ENCODE peak calls at places on chromosomes 2 and 18, in nine cellular contexts. Q is endothelial cell of umbilical vein, S is H1, E is K562, O is H9, Y is PC-3, R is SK-N-SH, K is fibroblast of lung, G is mammary epithelial cell. A is an unnamed sample.

GRCh38 chr18:44897445-44898215 is 216.9 kb downstream of the SETBP1 start:
- DNase-seq in Q (no peak), R (no peak), E (no peak), Y (no peak), G (no peak), S (no peak), O (no peak), K (no peak), A (no peak)

GRCh38 chr2:82827426-82827825 is 1631.7 kb downstream of the SUCLG1 start:
- DNase-seq in R (no peak), Y (no peak), Q (no peak), K (no peak), S (no peak), E (no peak), O (no peak), G (no peak), A (no peak)

GRCh38 chr18:598053-598665 is 1.4 kb downstream of the CLUL1 start:
- DNase-seq in O (no peak), S (no peak), Q (no peak), G (no peak), K (no peak), R (no peak), E (no peak), Y (no peak), A (no peak)

GRCh38 chr2:239118264-239118663 is 270.4 kb downstream of the TWIST2 start:
- DNase-seq in Y (no peak), S (no peak), E (no peak), K (no peak), O (no peak), R (no peak), Q (no peak), G (no peak), A (no peak)

GRCh38 chr2:180175736-180176135 is 168.6 kb upstream of the CWC22 start:
- DNase-seq in K (no peak), E (no peak), R (no peak), S (no peak), O (no peak), Y (no peak), Q (no peak), G (no peak), A (no peak)

GRCh38 chr2:237542001-237542704 is 24.2 kb upstream of the PRLH start:
- DNase-seq in G (no peak), S (no peak), Q (no peak), E (no peak), R (no peak), Y (no peak), K (no peak), O (no peak), A (no peak)

GRCh38 chr2:202545523-202545922 is 89.2 kb upstream of the FAM117B start:
- DNase-seq in R (no peak), K (no peak), S (no peak), E (no peak), Y (no peak), G (no peak), Q (no peak), O (no peak), A (no peak)

GRCh38 chr2:217942731-217943335 is 60.0 kb downstream of the TNS1 start:
- DNase-seq in Y (no peak), Q (no peak), E (no peak), R (no peak), O (no peak), K (no peak), G (no peak), S (no peak), A (no peak)

GRCh38 chr18:8426401-8426800 is 182.8 kb upstream of the RAB12 start:
- DNase-seq in O (peak; percentile 79), K (no peak), E (peak; percentile 56), R (no peak), S (no peak), Y (no peak), G (no peak), Q (no peak), A (peak; percentile 91)

GRCh38 chr2:61179701-61180639 is 18.0 kb downstream of the C2orf74 start:
- DNase-seq in R (peak; percentile 42), O (no peak), E (no peak), K (peak; percentile 87), S (no peak), Q (peak; percentile 51), G (peak; percentile 30), Y (peak; percentile 47), A (no peak)

GRCh38 chr2:14494759-14495158 is 137.8 kb upstream of the LRATD1 start:
- DNase-seq in S (no peak), R (no peak), Y (no peak), O (no peak), K (no peak), G (no peak), E (no peak), Q (no peak), A (no peak)

DNA sequence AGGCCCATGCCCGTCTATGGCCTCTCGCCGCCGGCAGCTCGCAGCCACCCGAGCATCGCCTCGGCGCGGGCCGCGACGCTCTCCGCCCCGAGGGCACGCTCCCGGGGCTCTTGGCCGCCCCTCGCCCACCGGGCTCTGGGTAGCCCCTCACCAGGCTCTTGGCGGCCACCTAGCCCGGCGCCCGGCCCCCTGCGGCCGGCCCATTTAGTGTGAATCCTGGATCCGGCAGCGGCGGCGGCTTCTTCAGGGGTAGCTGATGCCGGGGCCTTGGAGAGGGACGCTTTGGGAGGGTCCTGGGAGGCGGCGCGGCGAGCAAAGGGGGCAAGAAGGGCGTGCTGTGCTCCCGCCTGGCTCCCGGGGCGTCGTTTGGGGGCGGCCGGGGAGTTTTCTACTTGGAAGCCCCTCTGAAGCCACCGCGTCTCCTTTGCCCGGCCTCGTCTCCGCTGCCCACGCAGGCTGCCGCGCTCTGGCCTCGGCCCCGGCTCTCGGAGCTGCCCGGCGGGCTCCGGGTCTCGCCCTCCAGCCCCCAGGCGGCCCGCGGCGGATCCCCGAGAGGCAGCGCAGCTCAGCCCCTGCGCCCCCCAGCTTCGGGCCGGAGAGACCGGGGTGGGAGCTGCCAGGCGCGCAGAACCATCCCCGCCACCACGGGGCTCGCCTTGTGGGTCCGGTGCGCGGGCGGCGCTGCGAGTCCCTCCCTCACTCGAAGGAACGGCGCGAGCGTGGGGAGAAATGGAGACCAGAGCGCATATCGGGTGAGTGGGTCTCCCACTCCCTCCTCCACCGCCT is 521 bp downstream of the PIEZO2 start:
- DNase-seq in R (no peak), O (peak; percentile 36), G (no peak), K (no peak), E (no peak), S (no peak), Q (no peak), Y (no peak), A (peak; percentile 77)
- H3K9ac ChIP-seq in R (no peak overlapping the region), O (no peak overlapping the region), G (no peak overlapping the region), K (no peak overlapping the region), E (no peak overlapping the region), S (peak overlapping the region; percentile 27), Q (no peak overlapping the region), Y (no peak overlapping the region), A (no peak overlapping the region)

GRCh38 chr2:43977677-43978076 is 18.1 kb downstream of the LRPPRC start:
- DNase-seq in Y (no peak), S (no peak), R (no peak), Q (no peak), K (no peak), E (no peak), O (no peak), G (no peak), A (no peak)
- H3K27ac ChIP-seq in Y (no peak overlapping the region), S (no peak overlapping the region), R (no peak overlapping the region), Q (no peak overlapping the region), K (no peak overlapping the region), E (no peak overlapping the region), O (no peak overlapping the region), G (no peak overlapping the region), A (no peak overlapping the region)

DNA sequence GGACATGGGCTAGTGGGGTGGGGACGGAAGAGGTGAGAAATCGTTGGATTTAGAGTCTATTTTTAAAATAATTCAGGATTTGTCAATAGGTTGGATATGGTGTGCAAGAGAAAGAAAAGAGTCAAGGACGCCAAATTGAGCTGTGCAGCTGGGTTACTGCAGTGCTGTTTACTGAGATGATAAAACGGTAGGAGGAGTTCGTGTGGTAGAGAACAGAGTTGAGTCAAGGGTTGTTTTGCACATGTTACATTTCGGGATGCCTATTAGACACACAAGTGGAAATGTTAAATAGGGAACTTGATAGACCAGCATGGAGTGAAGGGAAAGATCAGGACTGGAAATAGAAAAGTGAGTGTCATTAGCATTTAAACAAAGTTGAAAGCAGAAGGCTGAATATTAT is 30.5 kb downstream of the GPR75 start:
- DNase-seq in S (no peak), K (no peak), O (no peak), R (no peak), Q (no peak), E (no peak), G (no peak), Y (no peak), A (no peak)
- TF ChIP-seq CTCF in S (no peak), K (no peak), O (no peak), R (no peak), Q (no peak), E (no peak), G (no peak), Y (no peak), A (no peak)

GRCh38 chr18:63316612-63317555 is 2.7 kb downstream of the BCL2 start:
- DNase-seq in R (no peak), K (no peak), Y (peak; percentile 57), S (no peak), O (no peak), Q (no peak), E (no peak), G (no peak), A (no peak)

GRCh38 chr18:63314062-63314790 is 5.3 kb downstream of the BCL2 start:
- DNase-seq in Q (no peak), R (no peak), O (no peak), K (no peak), E (no peak), G (no peak), Y (no peak), S (no peak), A (no peak)

GRCh38 chr18:63314991-63315662 is 4.4 kb downstream of the BCL2 start:
- DNase-seq in S (no peak), Q (no peak), G (no peak), E (no peak), K (no peak), Y (no peak), R (no peak), O (no peak), A (no peak)

GRCh38 chr18:63317556-63317946 is 2.0 kb downstream of the BCL2 start:
- DNase-seq in Y (no peak), R (no peak), Q (no peak), O (no peak), S (no peak), E (no peak), K (no peak), G (no peak), A (no peak)

DNA sequence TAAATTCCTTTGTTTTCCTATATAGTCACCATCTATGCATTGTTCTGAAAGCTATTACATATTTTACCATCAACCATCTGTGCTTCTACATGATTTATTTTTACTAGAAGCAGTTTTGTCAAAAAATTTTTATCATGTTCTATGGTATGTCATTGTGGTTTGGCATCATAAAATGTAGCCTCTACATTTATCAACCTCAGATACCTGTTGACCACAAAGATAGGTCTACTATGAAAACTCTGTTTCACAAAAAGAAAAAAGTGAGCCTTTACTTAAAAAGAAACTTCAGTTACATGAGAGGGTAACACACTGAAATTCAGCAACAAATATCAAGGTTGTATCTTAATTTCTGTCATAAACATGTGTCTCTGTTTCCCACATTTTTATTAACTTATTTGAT is 3.7 kb downstream of the BCL2 start:
- DNase-seq in R (no peak), S (no peak), Y (peak; percentile 44), Q (no peak), E (no peak), K (no peak), G (no peak), O (no peak), A (no peak)
- H3K9ac ChIP-seq in R (no peak overlapping the region), S (no peak overlapping the region), Y (no peak overlapping the region), Q (no peak overlapping the region), E (no peak overlapping the region), K (no peak overlapping the region), G (no peak overlapping the region), O (no peak overlapping the region), A (no peak overlapping the region)